ENCODE peak calls at places on chromosomes 2 and 18, in nine cellular contexts. R, L, J, T, X, V, W, P and S are unnamed samples.

GRCh38 chr2:20186078-20186854 is 38.7 kb downstream of the SDC1 start:
- DNase-seq in R (no peak), L (no peak), J (no peak), T (peak), X (peak), V (no peak), W (peak), P (no peak), S (no peak)

GRCh38 chr2:134431837-134432437 is 178.1 kb downstream of the MGAT5 start:
- DNase-seq in R (peak), L (no peak), J (no peak), T (no peak), X (no peak), V (peak), W (peak), P (no peak), S (no peak)

GRCh38 chr2:59425292-59425691 is 1128.2 kb downstream of the BCL11A start:
- DNase-seq in R (no peak), L (no peak), J (no peak), T (no peak), X (no peak), V (no peak), W (no peak), P (no peak), S (no peak)

GRCh38 chr2:236745420-236746210 is 176.0 kb downstream of the ACKR3 start:
- DNase-seq in R (peak), L (peak), J (no peak), T (no peak), X (no peak), V (peak), W (peak), P (no peak), S (no peak)

GRCh38 chr2:215328066-215328465 is 16.2 kb downstream of the ATIC start:
- DNase-seq in R (no peak), L (no peak), J (no peak), T (no peak), X (no peak), V (no peak), W (no peak), P (no peak), S (no peak)

GRCh38 chr2:127085260-127085666 is 21.7 kb downstream of the BIN1 start:
- DNase-seq in R (no peak), L (no peak), J (no peak), T (no peak), X (no peak), V (no peak), W (no peak), P (no peak), S (no peak)

GRCh38 chr2:223692227-223692947 is 90.2 kb upstream of the SCG2 start:
- DNase-seq in R (peak), L (no peak), J (no peak), T (no peak), X (no peak), V (peak), W (peak), P (peak), S (peak)

GRCh38 chr2:240893363-240893828 is 2.6 kb downstream of the MAB21L4 start:
- DNase-seq in R (peak), L (no peak), J (no peak), T (no peak), X (no peak), V (peak), W (peak), P (no peak), S (no peak)

GRCh38 chr18:79601234-79601633 is 78.4 kb upstream of the CTDP1 start:
- DNase-seq in R (no peak), L (no peak), J (no peak), T (peak), X (no peak), V (no peak), W (no peak), P (no peak), S (no peak)

GRCh38 chr2:71455741-71456569 is 2.6 kb downstream of the DYSF start:
- DNase-seq in R (peak), L (no peak), J (no peak), T (no peak), X (no peak), V (peak), W (peak), P (no peak), S (no peak)

GRCh38 chr2:12064153-12064552 is 317.7 kb downstream of the LPIN1 start:
- DNase-seq in R (no peak), L (no peak), J (no peak), T (no peak), X (no peak), V (peak), W (no peak), P (no peak), S (no peak)

GRCh38 chr2:7437122-7437521 is 519.9 kb downstream of the RNF144A start:
- DNase-seq in R (no peak), L (no peak), J (no peak), T (no peak), X (no peak), V (no peak), W (no peak), P (no peak), S (no peak)

GRCh38 chr18:57776767-57777166 is 26.3 kb downstream of the ATP8B1 start:
- DNase-seq in R (no peak), L (no peak), J (no peak), T (peak), X (no peak), V (no peak), W (no peak), P (no peak), S (no peak)